ENCODE peak calls at places on chromosomes 6 and 20, in ten cellular contexts. K, X, L, Q, S, R, M, P, B and Z are unnamed samples.
A peak's percentile ranks its signal among the peaks of the same experiment; 100 is the strongest.

GRCh38 chr6:30885481-30885998 is 1.2 kb downstream of the DDR1 start:
- DNase-seq in X (no peak), K (peak; percentile 85), R (peak; percentile 32), P (no peak), L (peak; percentile 47), Q (no peak), S (peak; percentile 14), M (peak; percentile 26), B (no peak), Z (no peak)

GRCh38 chr20:23047738-23048214 is 1.7 kb downstream of the THBD start:
- DNase-seq in X (no peak), Q (no peak), S (no peak), B (no peak), R (no peak), L (no peak), P (no peak), K (no peak), M (peak; percentile 74), Z (no peak)

GRCh38 chr20:4605166-4605565 is 116.5 kb upstream of the PRND start:
- DNase-seq in M (no peak), B (no peak), P (no peak), Q (no peak), X (no peak), L (no peak), K (no peak), S (peak; percentile 33), R (peak; percentile 43), Z (no peak)

GRCh38 chr6:92369309-92369708 is 1050.0 kb downstream of the EPHA7 start:
- DNase-seq in Q (no peak), K (no peak), X (no peak), R (no peak), B (no peak), M (no peak), P (no peak), S (no peak), L (no peak), Z (no peak)

GRCh38 chr20:6533828-6534388 is 233.6 kb upstream of the BMP2 start:
- DNase-seq in X (no peak), K (peak; percentile 3), P (no peak), L (no peak), B (no peak), Q (no peak), R (peak; percentile 99), M (no peak), S (peak; percentile 99), Z (no peak)

GRCh38 chr6:70884074-70884983 is 72.5 kb downstream of the B3GAT2 start:
- DNase-seq in S (no peak), L (peak; percentile 47), M (peak; percentile 78), R (peak; percentile 20), K (peak; percentile 95), P (peak; percentile 79), X (peak; percentile 74), B (peak; percentile 83), Q (peak; percentile 29), Z (no peak)

GRCh38 chr6:22392711-22393110 is 95.9 kb upstream of the PRL start:
- DNase-seq in K (no peak), B (no peak), Q (no peak), P (no peak), M (no peak), S (peak; percentile 34), R (peak; percentile 48), X (no peak), L (no peak), Z (no peak)

GRCh38 chr20:13221673-13222318 is 722 bp downstream of the ISM1 start:
- DNase-seq in S (peak; percentile 42), L (peak; percentile 33), B (peak; percentile 52), R (peak; percentile 59), K (peak; percentile 99), X (no peak), M (peak; percentile 75), Q (peak; percentile 65), P (peak; percentile 73), Z (no peak)

GRCh38 chr6:1524040-1524480 is 85.7 kb upstream of the FOXC1 start:
- DNase-seq in X (peak; percentile 53), B (peak; percentile 25), Q (peak; percentile 55), L (peak; percentile 26), K (peak; percentile 95), R (peak; percentile 48), P (peak; percentile 77), S (peak; percentile 20), M (peak; percentile 90), Z (peak; percentile 82)

GRCh38 chr6:12958052-12958706 is 241.6 kb downstream of the PHACTR1 start:
- DNase-seq in X (no peak), Q (no peak), B (no peak), R (peak; percentile 24), S (peak; percentile 10), P (no peak), L (no peak), K (no peak), M (no peak), Z (no peak)

GRCh38 chr6:111813247-111814162 is 59.7 kb downstream of the FYN start:
- DNase-seq in L (no peak), B (no peak), M (no peak), K (peak; percentile 46), X (no peak), R (peak; percentile 87), P (no peak), Q (no peak), S (peak; percentile 89), Z (no peak)

GRCh38 chr6:118825661-118826060 is 68.3 kb upstream of the ASF1A start:
- DNase-seq in M (no peak), X (no peak), P (no peak), R (no peak), L (no peak), K (no peak), B (no peak), S (no peak), Q (no peak), Z (no peak)

GRCh38 chr6:118830691-118831090 is 63.3 kb upstream of the ASF1A start:
- DNase-seq in L (no peak), K (no peak), P (no peak), X (no peak), M (no peak), Q (no peak), S (no peak), B (no peak), R (no peak), Z (no peak)

DNA sequence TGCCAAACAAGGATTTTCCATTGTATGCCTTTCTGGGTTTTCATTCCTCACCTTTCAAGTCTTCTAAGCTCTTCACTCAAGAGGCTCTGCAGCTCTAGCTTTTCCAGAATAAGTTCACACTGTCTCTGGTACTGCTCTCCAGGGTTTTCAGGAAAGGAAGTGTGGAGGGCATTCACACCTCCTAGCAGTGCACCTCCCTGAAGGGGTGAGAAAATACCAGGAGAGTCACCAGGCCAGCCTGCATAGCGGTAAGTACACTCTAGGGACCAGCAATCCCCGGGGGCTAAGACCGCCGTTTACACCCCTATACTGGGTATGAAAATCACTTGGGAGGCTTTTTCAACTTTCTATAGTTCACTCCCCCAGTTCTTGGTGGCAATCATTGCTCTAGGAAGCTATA is 67.9 kb upstream of the ASF1A start:
- DNase-seq in S (no peak), M (no peak), R (no peak), K (no peak), L (no peak), X (no peak), P (no peak), B (no peak), Q (no peak), Z (no peak)
- TF ChIP-seq CTCF in S (no peak), M (no peak), R (no peak), K (no peak), L (no peak), X (no peak), P (no peak), B (no peak), Q (no peak), Z (no peak)

DNA sequence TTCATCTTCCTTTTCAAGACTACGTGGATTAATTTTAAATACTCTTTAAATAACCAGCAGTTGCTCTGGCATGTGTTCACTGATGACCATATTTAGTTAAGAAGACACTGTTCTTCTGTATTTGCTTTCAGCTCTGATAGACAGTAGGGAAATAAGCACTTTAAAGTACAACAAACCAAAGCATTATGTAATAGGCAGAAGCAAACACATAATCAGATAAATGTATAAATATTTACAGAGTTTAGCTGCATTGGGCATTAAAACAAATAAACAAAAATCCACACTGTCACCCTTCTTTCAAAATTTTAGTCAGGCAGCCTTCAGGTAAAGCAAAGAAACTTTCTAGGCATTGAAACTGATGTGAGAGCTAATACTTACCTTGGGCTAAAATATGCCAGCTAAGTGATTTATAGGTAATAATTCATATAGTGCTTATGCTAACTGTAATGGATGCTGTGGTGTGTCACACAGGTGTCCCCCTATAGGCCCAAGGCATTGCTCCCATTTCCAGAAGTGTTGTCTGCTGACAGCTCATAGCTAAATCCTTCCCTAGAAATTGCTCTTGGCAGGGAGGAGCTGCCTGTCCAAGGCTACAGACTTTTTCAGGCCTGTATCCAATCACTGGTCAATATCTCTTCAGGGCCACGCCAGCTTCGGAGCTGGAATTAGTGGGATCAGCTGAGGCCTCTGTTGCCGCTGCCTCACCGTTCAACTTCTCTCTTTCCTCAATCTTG is 111.5 kb upstream of the CITED2 start:
- DNase-seq in B (no peak), X (no peak), R (no peak), Q (no peak), M (no peak), P (no peak), K (no peak), L (no peak), S (no peak), Z (no peak)
- TF ChIP-seq CTCF in B (no peak), X (no peak), R (no peak), Q (no peak), M (no peak), P (no peak), K (no peak), L (no peak), S (no peak), Z (no peak)

GRCh38 chr6:41191569-41191968 is 9.4 kb downstream of the TREML2 start:
- DNase-seq in B (peak; percentile 17), L (no peak), R (no peak), S (no peak), Q (no peak), P (peak; percentile 58), X (no peak), K (no peak), M (peak; percentile 81), Z (peak; percentile 82)
- TF ChIP-seq CTCF in B (peak; percentile 49), L (no peak), R (peak; percentile 22), S (no peak), Q (peak; percentile 48), P (peak; percentile 54), X (no peak), K (peak; percentile 51), M (peak; percentile 86), Z (peak; percentile 46)

GRCh38 chr6:3796396-3796795 is 44.9 kb upstream of the PXDC1 start:
- DNase-seq in L (peak; percentile 33), M (no peak), K (no peak), Q (no peak), P (peak; percentile 28), X (no peak), R (no peak), S (no peak), B (no peak), Z (no peak)
- TF ChIP-seq CTCF in L (no peak), M (no peak), K (no peak), Q (no peak), P (no peak), X (no peak), R (no peak), S (no peak), B (no peak), Z (no peak)

DNA sequence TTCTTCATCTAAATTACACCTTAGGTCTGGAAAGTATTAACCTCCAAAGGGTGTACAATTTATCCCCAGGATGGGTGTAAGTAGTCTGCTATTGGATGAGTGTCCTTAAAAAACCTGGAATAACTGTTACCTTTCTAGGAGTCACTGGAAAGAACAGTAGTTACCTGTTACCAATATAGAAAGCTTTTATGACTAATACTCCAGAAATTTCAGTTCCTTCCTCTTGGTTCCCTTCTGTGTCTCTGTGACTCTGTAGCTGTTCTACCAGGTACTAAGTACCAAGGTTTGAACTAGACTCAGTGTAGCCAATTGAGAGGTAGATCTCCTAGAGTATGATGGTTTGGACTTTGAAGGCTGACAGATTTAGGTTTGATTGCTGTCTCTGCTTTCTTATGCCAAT is 47.0 kb upstream of the TBX18 start:
- DNase-seq in K (no peak), R (no peak), Q (no peak), M (no peak), P (no peak), S (no peak), L (no peak), B (no peak), X (no peak), Z (no peak)
- TF ChIP-seq CTCF in K (no peak), R (no peak), Q (no peak), M (no peak), P (no peak), S (no peak), L (no peak), B (no peak), X (no peak), Z (no peak)